ENCODE peak calls at places on chromosomes 2 and 18, in five cellular contexts. One of them, this sample, is unnamed.
A peak's percentile ranks its signal among the peaks of the same experiment; 100 is the strongest.

GRCh38 chr2:55620123-55620779 is 2.8 kb upstream of the PPP4R3B start:
- DNase-seq in fibroblast of gingiva: no peak
- DNase-seq in stimulated activated CD4-positive, alpha-beta T cell treated with anti-CD3 and anti-CD28 coated beads, Interleukin-2, amount 100 ng/mL, for 24 hours: peak; percentile 14
- DNase-seq in AG20443: no peak
- DNase-seq in uterus: no peak
- DNase-seq in this sample: no peak

GRCh38 chr2:96148410-96149217 is 3.4 kb upstream of the DUSP2 start:
- DNase-seq in uterus: peak; percentile 61
- DNase-seq in stimulated activated CD4-positive, alpha-beta T cell treated with anti-CD3 and anti-CD28 coated beads, Interleukin-2, amount 100 ng/mL, for 24 hours: peak; percentile 98
- DNase-seq in AG20443: peak; percentile 86
- DNase-seq in fibroblast of gingiva: peak; percentile 64
- DNase-seq in this sample: peak; percentile 45

GRCh38 chr18:22977847-22978701 is 44.9 kb downstream of the RBBP8 start:
- DNase-seq in uterus: no peak
- DNase-seq in fibroblast of gingiva: peak; percentile 65
- DNase-seq in stimulated activated CD4-positive, alpha-beta T cell treated with anti-CD3 and anti-CD28 coated beads, Interleukin-2, amount 100 ng/mL, for 24 hours: no peak
- DNase-seq in AG20443: peak; percentile 63
- DNase-seq in this sample: peak; percentile 80

GRCh38 chr18:8949206-8949605 is 153.3 kb upstream of the NDUFV2 start:
- DNase-seq in stimulated activated CD4-positive, alpha-beta T cell treated with anti-CD3 and anti-CD28 coated beads, Interleukin-2, amount 100 ng/mL, for 24 hours: no peak
- DNase-seq in AG20443: peak; percentile 50
- DNase-seq in uterus: no peak
- DNase-seq in fibroblast of gingiva: no peak
- DNase-seq in this sample: no peak

GRCh38 chr18:70295633-70296188 is 6.9 kb downstream of the SOCS6 start:
- DNase-seq in stimulated activated CD4-positive, alpha-beta T cell treated with anti-CD3 and anti-CD28 coated beads, Interleukin-2, amount 100 ng/mL, for 24 hours: no peak
- DNase-seq in AG20443: peak; percentile 25
- DNase-seq in uterus: no peak
- DNase-seq in fibroblast of gingiva: peak; percentile 8
- DNase-seq in this sample: no peak

GRCh38 chr18:12278765-12279682 is 24.9 kb downstream of the CIDEA start:
- DNase-seq in fibroblast of gingiva: peak; percentile 88
- DNase-seq in uterus: peak; percentile 95
- DNase-seq in stimulated activated CD4-positive, alpha-beta T cell treated with anti-CD3 and anti-CD28 coated beads, Interleukin-2, amount 100 ng/mL, for 24 hours: no peak
- DNase-seq in AG20443: peak; percentile 95
- DNase-seq in this sample: peak; percentile 93

GRCh38 chr2:30232801-30233130 is 1.4 kb downstream of the LBH start:
- DNase-seq in stimulated activated CD4-positive, alpha-beta T cell treated with anti-CD3 and anti-CD28 coated beads, Interleukin-2, amount 100 ng/mL, for 24 hours: no peak
- DNase-seq in uterus: peak; percentile 38
- DNase-seq in fibroblast of gingiva: no peak
- DNase-seq in AG20443: no peak
- DNase-seq in this sample: no peak

GRCh38 chr2:207241198-207241597 is 75.5 kb upstream of the KLF7 start:
- DNase-seq in fibroblast of gingiva: peak; percentile 26
- DNase-seq in stimulated activated CD4-positive, alpha-beta T cell treated with anti-CD3 and anti-CD28 coated beads, Interleukin-2, amount 100 ng/mL, for 24 hours: peak; percentile 44
- DNase-seq in AG20443: no peak
- DNase-seq in uterus: no peak
- DNase-seq in this sample: no peak

GRCh38 chr2:215712850-215713230 is 277.0 kb upstream of the FN1 start:
- DNase-seq in stimulated activated CD4-positive, alpha-beta T cell treated with anti-CD3 and anti-CD28 coated beads, Interleukin-2, amount 100 ng/mL, for 24 hours: no peak
- DNase-seq in fibroblast of gingiva: peak; percentile 46
- DNase-seq in AG20443: no peak
- DNase-seq in uterus: no peak
- DNase-seq in this sample: peak; percentile 44

GRCh38 chr2:42874838-42875801 is 82.7 kb upstream of the HAAO start:
- DNase-seq in fibroblast of gingiva: peak; percentile 26
- DNase-seq in uterus: peak; percentile 73
- DNase-seq in AG20443: peak; percentile 33
- DNase-seq in stimulated activated CD4-positive, alpha-beta T cell treated with anti-CD3 and anti-CD28 coated beads, Interleukin-2, amount 100 ng/mL, for 24 hours: no peak
- DNase-seq in this sample: no peak

GRCh38 chr2:73284296-73285161 is at the start of gene FBXO41:
- DNase-seq in fibroblast of gingiva: peak; percentile 28
- DNase-seq in stimulated activated CD4-positive, alpha-beta T cell treated with anti-CD3 and anti-CD28 coated beads, Interleukin-2, amount 100 ng/mL, for 24 hours: peak; percentile 85
- DNase-seq in uterus: peak; percentile 23
- DNase-seq in AG20443: peak; percentile 70
- DNase-seq in this sample: no peak

GRCh38 chr2:75241696-75242095 is 42.4 kb upstream of the TACR1 start:
- DNase-seq in fibroblast of gingiva: peak; percentile 15
- DNase-seq in AG20443: no peak
- DNase-seq in stimulated activated CD4-positive, alpha-beta T cell treated with anti-CD3 and anti-CD28 coated beads, Interleukin-2, amount 100 ng/mL, for 24 hours: no peak
- DNase-seq in uterus: no peak
- DNase-seq in this sample: no peak

GRCh38 chr18:31056296-31056695 is 13.8 kb upstream of the DSC3 start:
- DNase-seq in fibroblast of gingiva: no peak
- DNase-seq in stimulated activated CD4-positive, alpha-beta T cell treated with anti-CD3 and anti-CD28 coated beads, Interleukin-2, amount 100 ng/mL, for 24 hours: no peak
- DNase-seq in AG20443: no peak
- DNase-seq in uterus: no peak
- DNase-seq in this sample: no peak

GRCh38 chr2:127165539-127165935 is 54.6 kb downstream of the CYP27C1 start:
- DNase-seq in stimulated activated CD4-positive, alpha-beta T cell treated with anti-CD3 and anti-CD28 coated beads, Interleukin-2, amount 100 ng/mL, for 24 hours: no peak
- DNase-seq in AG20443: no peak
- DNase-seq in fibroblast of gingiva: no peak
- DNase-seq in uterus: no peak
- DNase-seq in this sample: no peak